ENCODE peak calls at places on chromosomes 13 and 19, in seven cellular contexts. O is coronary artery, Z is testis, A is type B pancreatic cell, U is upper lobe of left lung, B is psoas muscle, R is HFFc6. I is an unnamed sample.

GRCh38 chr19:46979770-46980105 is 39.9 kb upstream of the NPAS1 start:
- DNase-seq in O (no peak), Z (no peak), A (no peak), U (no peak), B (no peak), R (no peak), I (no peak)

GRCh38 chr13:95256086-95256485 is 45.2 kb downstream of the ABCC4 start:
- DNase-seq in O (no peak), Z (no peak), A (no peak), U (no peak), B (no peak), R (peak; percentile 95), I (no peak)

GRCh38 chr19:46489445-46490272 is 6.0 kb downstream of the PNMA8B start:
- DNase-seq in O (no peak), Z (peak; percentile 85), A (no peak), U (peak; percentile 87), B (peak; percentile 65), R (peak; percentile 41), I (no peak)

GRCh38 chr19:41327076-41327475 is 17.1 kb downstream of the CCDC97 start:
- DNase-seq in O (no peak), Z (no peak), A (no peak), U (no peak), B (no peak), R (no peak), I (no peak)

GRCh38 chr13:20141238-20142018 is 19.4 kb downstream of the GJA3 start:
- DNase-seq in O (peak; percentile 31), Z (no peak), A (peak; percentile 34), U (no peak), B (no peak), R (no peak), I (no peak)

GRCh38 chr13:55403887-55404487 is 1736.7 kb upstream of the PRR20A start:
- DNase-seq in O (no peak), Z (no peak), A (no peak), U (no peak), B (no peak), R (no peak), I (no peak)

GRCh38 chr19:29001922-29002247 is 211.1 kb downstream of the UQCRFS1 start:
- DNase-seq in O (no peak), Z (peak; percentile 19), A (no peak), U (no peak), B (no peak), R (no peak), I (no peak)

GRCh38 chr19:22286151-22286810 is at the start of gene ZNF729:
- DNase-seq in O (no peak), Z (peak; percentile 88), A (no peak), U (peak; percentile 37), B (no peak), R (no peak), I (no peak)

GRCh38 chr13:35514166-35514565 is 37.7 kb upstream of the MAB21L1 start:
- DNase-seq in O (no peak), Z (no peak), A (no peak), U (no peak), B (no peak), R (no peak), I (no peak)

GRCh38 chr13:48636550-48636949 is 17.2 kb upstream of the CYSLTR2 start:
- DNase-seq in O (no peak), Z (no peak), A (no peak), U (no peak), B (no peak), R (peak; percentile 33), I (no peak)

GRCh38 chr19:44696939-44697669 is 1.8 kb upstream of the CEACAM16 start:
- DNase-seq in O (no peak), Z (no peak), A (no peak), U (peak; percentile 64), B (no peak), R (no peak), I (no peak)

GRCh38 chr13:38590796-38591507 is 95.9 kb upstream of the FREM2 start:
- DNase-seq in O (no peak), Z (no peak), A (no peak), U (no peak), B (no peak), R (no peak), I (no peak)

GRCh38 chr19:35622750-35623149 is 6.1 kb upstream of the RBM42 start:
- DNase-seq in O (no peak), Z (no peak), A (no peak), U (peak; percentile 59), B (no peak), R (no peak), I (no peak)

GRCh38 chr13:45310341-45311138 is 30.4 kb downstream of the TPT1 start:
- DNase-seq in O (no peak), Z (no peak), A (no peak), U (no peak), B (no peak), R (no peak), I (no peak)

GRCh38 chr13:30872195-30872594 is 33.9 kb upstream of the MEDAG start:
- DNase-seq in O (no peak), Z (no peak), A (no peak), U (no peak), B (no peak), R (no peak), I (no peak)

GRCh38 chr19:20067898-20068297 is 9.9 kb upstream of the ZNF90 start:
- DNase-seq in O (no peak), Z (no peak), A (no peak), U (no peak), B (no peak), R (no peak), I (no peak)

GRCh38 chr13:41008349-41008980 is 10.7 kb downstream of the ELF1 start:
- DNase-seq in O (no peak), Z (no peak), A (no peak), U (no peak), B (no peak), R (peak; percentile 54), I (no peak)

GRCh38 chr19:6210091-6210490 is 69.7 kb downstream of the MLLT1 start:
- DNase-seq in O (no peak), Z (no peak), A (no peak), U (no peak), B (no peak), R (no peak), I (no peak)

GRCh38 chr13:38868870-38869269 is 121.8 kb downstream of the STOML3 start:
- DNase-seq in O (no peak), Z (no peak), A (no peak), U (no peak), B (no peak), R (no peak), I (no peak)

GRCh38 chr13:114282143-114282685 is 813 bp downstream of the UPF3A start:
- DNase-seq in O (peak; percentile 80), Z (peak; percentile 47), A (peak; percentile 74), U (peak; percentile 90), B (peak; percentile 29), R (peak; percentile 15), I (peak; percentile 27)

GRCh38 chr13:24279706-24280105 is 29.7 kb upstream of the C1QTNF9 start:
- DNase-seq in O (peak; percentile 17), Z (no peak), A (no peak), U (no peak), B (no peak), R (no peak), I (no peak)

GRCh38 chr19:15448778-15449619 is 757 bp downstream of the WIZ start:
- DNase-seq in O (no peak), Z (no peak), A (peak; percentile 71), U (no peak), B (no peak), R (no peak), I (no peak)

DNA sequence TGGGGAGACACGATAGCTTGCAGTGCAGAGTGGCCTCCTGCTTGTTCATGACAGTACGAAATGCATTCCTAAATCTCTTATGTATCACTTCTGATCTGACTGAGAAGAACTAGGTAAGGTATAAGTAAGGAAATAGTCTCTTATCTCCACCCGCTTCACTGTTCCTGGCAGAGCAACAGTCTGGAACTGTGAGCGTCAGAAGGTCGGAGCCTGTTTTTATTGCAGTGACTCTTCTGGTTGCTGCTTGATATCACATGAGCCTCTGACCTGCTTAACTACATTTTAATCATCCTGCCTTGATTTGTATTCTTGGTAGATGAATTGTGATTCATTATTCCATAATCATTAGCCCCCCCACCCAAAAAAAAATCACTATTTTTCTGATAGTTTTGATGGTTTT is 69.0 kb downstream of the COL4A2 start:
- DNase-seq in O (no peak), Z (peak; percentile 35), A (no peak), U (no peak), B (no peak), R (no peak), I (no peak)
- TF ChIP-seq CTCF in O (no peak), Z (no peak), A (no peak), U (no peak), B (no peak), R (no peak), I (no peak)

GRCh38 chr13:99206873-99207272 is 6.2 kb downstream of the UBAC2 start:
- DNase-seq in O (no peak), Z (no peak), A (no peak), U (no peak), B (no peak), R (no peak), I (no peak)

GRCh38 chr13:99208185-99208584 is 7.5 kb downstream of the UBAC2 start:
- DNase-seq in O (no peak), Z (no peak), A (no peak), U (no peak), B (no peak), R (no peak), I (no peak)

GRCh38 chr13:99208845-99209527 is 8.3 kb downstream of the UBAC2 start:
- DNase-seq in O (no peak), Z (no peak), A (no peak), U (no peak), B (no peak), R (no peak), I (no peak)

GRCh38 chr13:99206226-99206625 is 5.6 kb downstream of the UBAC2 start:
- DNase-seq in O (no peak), Z (no peak), A (no peak), U (no peak), B (no peak), R (no peak), I (no peak)

GRCh38 chr13:99207511-99207910 is 6.9 kb downstream of the UBAC2 start:
- DNase-seq in O (no peak), Z (no peak), A (no peak), U (no peak), B (no peak), R (no peak), I (no peak)
- TF ChIP-seq CTCF in O (no peak), Z (no peak), A (no peak), U (no peak), B (no peak), R (no peak), I (no peak)

GRCh38 chr19:7831452-7831851 is 1.4 kb downstream of the EVI5L start:
- DNase-seq in O (no peak), Z (no peak), A (no peak), U (no peak), B (no peak), R (no peak), I (no peak)
- TF ChIP-seq CTCF in O (no peak), Z (peak; percentile 15), A (peak; percentile 41), U (no peak), B (no peak), R (peak; percentile 55), I (peak; percentile 48)

DNA sequence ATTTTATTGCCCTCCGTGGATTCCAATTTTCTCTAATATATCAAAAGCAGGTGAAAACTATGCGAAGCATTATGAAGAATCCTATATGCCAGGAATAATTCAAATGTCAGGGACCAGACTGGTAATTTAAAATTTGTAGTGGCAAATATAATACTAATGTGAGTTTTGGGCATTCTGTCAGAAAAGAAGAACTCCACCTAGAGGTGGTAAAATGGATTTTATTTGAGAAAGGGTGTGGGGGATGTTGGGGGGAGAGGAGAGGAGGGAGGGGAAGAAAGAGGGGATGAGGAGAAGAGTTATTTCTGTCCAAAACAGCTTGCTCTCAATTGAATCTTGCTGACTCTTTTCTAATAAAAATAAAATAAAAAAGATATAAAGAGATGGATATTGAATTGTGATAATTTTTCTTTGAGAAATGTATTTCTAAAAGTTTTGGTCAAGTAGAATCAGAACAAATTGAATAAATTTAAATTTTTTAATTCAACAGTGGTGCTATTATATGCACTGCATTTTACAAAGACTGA is 929.3 kb upstream of the SLITRK5 start:
- DNase-seq in O (no peak), Z (no peak), A (no peak), U (no peak), B (no peak), R (no peak), I (no peak)
- TF ChIP-seq CTCF in O (no peak), Z (no peak), A (peak; percentile 34), U (no peak), B (no peak), R (no peak), I (peak; percentile 20)

I was measured in neural crest cell.